ENCODE peak calls at places on chromosomes 5 and 9, in ten cellular contexts. G, S, H, T, L, E, Y, O, Z and I are unnamed samples.

GRCh38 chr5:85838781-85839180 is 779.0 kb upstream of the COX7C start:
- DNase-seq in O (no peak), T (no peak), Z (no peak), S (no peak), G (no peak), Y (no peak), L (no peak), E (no peak), H (no peak), I (no peak)

GRCh38 chr5:171158581-171158980 is 150.5 kb upstream of the TLX3 start:
- DNase-seq in Y (no peak), O (no peak), H (no peak), G (no peak), S (no peak), L (no peak), E (no peak), T (no peak), Z (no peak), I (no peak)

GRCh38 chr5:79133121-79133656 is 21.6 kb downstream of the BHMT start:
- DNase-seq in G (no peak), S (no peak), L (no peak), H (no peak), Z (no peak), O (no peak), E (peak), T (no peak), Y (no peak), I (peak)

GRCh38 chr5:109803854-109804253 is 114.1 kb downstream of the MAN2A1 start:
- DNase-seq in H (no peak), Y (no peak), T (no peak), O (no peak), G (no peak), E (no peak), Z (no peak), S (no peak), L (no peak), I (no peak)

GRCh38 chr9:126549246-126550006 is 64.3 kb upstream of the LMX1B start:
- DNase-seq in O (no peak), L (no peak), E (no peak), Z (no peak), T (no peak), H (no peak), Y (no peak), G (no peak), S (no peak), I (no peak)

GRCh38 chr5:58294598-58295298 is 165.1 kb downstream of the PLK2 start:
- DNase-seq in L (no peak), Z (no peak), T (no peak), H (no peak), G (no peak), E (peak), Y (no peak), O (no peak), S (no peak), I (peak)

GRCh38 chr9:109956811-109957440 is 176.9 kb downstream of the PALM2AKAP2 start:
- DNase-seq in E (no peak), O (no peak), S (no peak), Z (no peak), T (no peak), G (no peak), H (no peak), L (peak), Y (no peak), I (no peak)

GRCh38 chr9:127083598-127083997 is 38.8 kb downstream of the ANGPTL2 start:
- DNase-seq in E (no peak), Z (no peak), S (no peak), G (no peak), H (no peak), O (no peak), T (no peak), Y (no peak), L (no peak), I (no peak)

GRCh38 chr5:39214912-39215709 is 4.3 kb downstream of the FYB1 start:
- DNase-seq in G (no peak), L (no peak), E (no peak), T (peak), Z (no peak), Y (no peak), O (peak), H (no peak), S (no peak), I (no peak)

GRCh38 chr9:94014066-94014654 is 59.0 kb upstream of the BARX1 start:
- DNase-seq in T (no peak), S (no peak), Y (no peak), Z (no peak), H (no peak), L (peak), O (no peak), E (peak), G (no peak), I (peak)

GRCh38 chr9:136409557-136410455 is 608 bp downstream of the ENTR1 start:
- DNase-seq in S (peak), Z (no peak), Y (peak), L (peak), G (peak), E (peak), T (no peak), O (peak), H (no peak), I (no peak)